ENCODE peak calls at places on chromosomes 16 and 17, in five cellular contexts. One of them, this sample, is unnamed.

GRCh38 chr17:31475378-31476162 is 84.1 kb downstream of the RAB11FIP4 start:
- DNase-seq in naive thymus-derived CD4-positive, alpha-beta T cell: no peak
- DNase-seq in brain microvascular endothelial cell: no peak
- DNase-seq in spleen: no peak
- DNase-seq in tibial nerve: no peak
- DNase-seq in this sample: no peak

GRCh38 chr17:65020284-65020683 is 36.3 kb downstream of the GNA13 start:
- DNase-seq in brain microvascular endothelial cell: no peak
- DNase-seq in spleen: no peak
- DNase-seq in naive thymus-derived CD4-positive, alpha-beta T cell: no peak
- DNase-seq in tibial nerve: no peak
- DNase-seq in this sample: no peak

GRCh38 chr16:73228649-73229048 is 180.7 kb upstream of the ZFHX3 start:
- DNase-seq in tibial nerve: no peak
- DNase-seq in spleen: no peak
- DNase-seq in brain microvascular endothelial cell: peak; percentile 93
- DNase-seq in naive thymus-derived CD4-positive, alpha-beta T cell: no peak
- DNase-seq in this sample: no peak

GRCh38 chr17:7932949-7933348 is 943 bp downstream of the CNTROB start:
- DNase-seq in spleen: no peak
- DNase-seq in brain microvascular endothelial cell: peak; percentile 68
- DNase-seq in tibial nerve: no peak
- DNase-seq in naive thymus-derived CD4-positive, alpha-beta T cell: no peak
- DNase-seq in this sample: peak; percentile 67

GRCh38 chr17:1055751-1056645 is 59.1 kb downstream of the TIMM22 start:
- DNase-seq in brain microvascular endothelial cell: peak; percentile 64
- DNase-seq in naive thymus-derived CD4-positive, alpha-beta T cell: peak; percentile 16
- DNase-seq in tibial nerve: peak; percentile 81
- DNase-seq in spleen: peak; percentile 78
- DNase-seq in this sample: peak; percentile 97

GRCh38 chr16:89341697-89342694 is 124.5 kb downstream of the ZNF778 start:
- DNase-seq in brain microvascular endothelial cell: no peak
- DNase-seq in naive thymus-derived CD4-positive, alpha-beta T cell: no peak
- DNase-seq in tibial nerve: no peak
- DNase-seq in spleen: no peak
- DNase-seq in this sample: peak; percentile 48

GRCh38 chr17:38583833-38584349 is 21.9 kb downstream of the SRCIN1 start:
- DNase-seq in tibial nerve: no peak
- DNase-seq in naive thymus-derived CD4-positive, alpha-beta T cell: no peak
- DNase-seq in spleen: no peak
- DNase-seq in brain microvascular endothelial cell: no peak
- DNase-seq in this sample: no peak

GRCh38 chr17:48439875-48440505 is 10.0 kb upstream of the SKAP1 start:
- DNase-seq in naive thymus-derived CD4-positive, alpha-beta T cell: peak; percentile 63
- DNase-seq in spleen: no peak
- DNase-seq in brain microvascular endothelial cell: no peak
- DNase-seq in tibial nerve: no peak
- DNase-seq in this sample: no peak

GRCh38 chr16:15949210-15950166 is at the start of gene ABCC1:
- DNase-seq in spleen: peak; percentile 90
- DNase-seq in brain microvascular endothelial cell: no peak
- DNase-seq in naive thymus-derived CD4-positive, alpha-beta T cell: peak; percentile 46
- DNase-seq in tibial nerve: no peak
- DNase-seq in this sample: peak; percentile 93

GRCh38 chr17:77279448-77280303 is 138.9 kb downstream of the SEC14L1 start:
- DNase-seq in brain microvascular endothelial cell: no peak
- DNase-seq in spleen: no peak
- DNase-seq in naive thymus-derived CD4-positive, alpha-beta T cell: no peak
- DNase-seq in tibial nerve: no peak
- DNase-seq in this sample: peak; percentile 67

GRCh38 chr17:42132941-42133340 is 10.3 kb downstream of the HSPB9 start:
- DNase-seq in tibial nerve: no peak
- DNase-seq in brain microvascular endothelial cell: peak; percentile 58
- DNase-seq in naive thymus-derived CD4-positive, alpha-beta T cell: no peak
- DNase-seq in spleen: no peak
- DNase-seq in this sample: no peak

GRCh38 chr16:49855280-49855821 is 561 bp downstream of the ZNF423 start:
- DNase-seq in brain microvascular endothelial cell: peak; percentile 36
- DNase-seq in naive thymus-derived CD4-positive, alpha-beta T cell: peak; percentile 58
- DNase-seq in tibial nerve: peak; percentile 69
- DNase-seq in spleen: peak; percentile 93
- DNase-seq in this sample: no peak

GRCh38 chr17:38969281-38969680 is 2.1 kb upstream of the FBXO47 start:
- DNase-seq in brain microvascular endothelial cell: no peak
- DNase-seq in naive thymus-derived CD4-positive, alpha-beta T cell: no peak
- DNase-seq in tibial nerve: no peak
- DNase-seq in spleen: no peak
- DNase-seq in this sample: no peak

GRCh38 chr17:80453980-80454556 is 22.3 kb downstream of the NPTX1 start:
- DNase-seq in brain microvascular endothelial cell: no peak
- DNase-seq in tibial nerve: no peak
- DNase-seq in spleen: no peak
- DNase-seq in naive thymus-derived CD4-positive, alpha-beta T cell: no peak
- DNase-seq in this sample: no peak

GRCh38 chr16:88936008-88936912 is 40.7 kb downstream of the CBFA2T3 start:
- DNase-seq in brain microvascular endothelial cell: no peak
- DNase-seq in tibial nerve: peak; percentile 40
- DNase-seq in naive thymus-derived CD4-positive, alpha-beta T cell: no peak
- DNase-seq in spleen: peak; percentile 91
- DNase-seq in this sample: peak; percentile 84

GRCh38 chr16:67542464-67542863 is 13.8 kb downstream of the RIPOR1 start:
- DNase-seq in spleen: peak; percentile 87
- DNase-seq in brain microvascular endothelial cell: peak; percentile 54
- DNase-seq in naive thymus-derived CD4-positive, alpha-beta T cell: peak; percentile 75
- DNase-seq in tibial nerve: no peak
- DNase-seq in this sample: peak; percentile 90

GRCh38 chr16:27181020-27181419 is 22.3 kb upstream of the KDM8 start:
- DNase-seq in spleen: no peak
- DNase-seq in naive thymus-derived CD4-positive, alpha-beta T cell: no peak
- DNase-seq in brain microvascular endothelial cell: no peak
- DNase-seq in tibial nerve: no peak
- DNase-seq in this sample: peak; percentile 43

GRCh38 chr16:66604376-66605176 is at the start of gene CMTM3:
- DNase-seq in tibial nerve: peak; percentile 64
- DNase-seq in brain microvascular endothelial cell: peak; percentile 49
- DNase-seq in spleen: peak; percentile 88
- DNase-seq in naive thymus-derived CD4-positive, alpha-beta T cell: peak; percentile 73
- DNase-seq in this sample: peak; percentile 98

GRCh38 chr16:21158208-21159110 is at the start of gene LDAF1:
- DNase-seq in tibial nerve: peak; percentile 61
- DNase-seq in brain microvascular endothelial cell: peak; percentile 48
- DNase-seq in naive thymus-derived CD4-positive, alpha-beta T cell: peak; percentile 72
- DNase-seq in spleen: peak; percentile 97
- DNase-seq in this sample: peak; percentile 94

GRCh38 chr16:81333356-81333755 is 18.6 kb downstream of the GAN start:
- DNase-seq in brain microvascular endothelial cell: no peak
- DNase-seq in naive thymus-derived CD4-positive, alpha-beta T cell: no peak
- DNase-seq in tibial nerve: no peak
- DNase-seq in spleen: no peak
- DNase-seq in this sample: no peak

GRCh38 chr17:633641-634091 is 81.0 kb downstream of the VPS53 start:
- DNase-seq in naive thymus-derived CD4-positive, alpha-beta T cell: no peak
- DNase-seq in tibial nerve: no peak
- DNase-seq in spleen: no peak
- DNase-seq in brain microvascular endothelial cell: peak; percentile 25
- DNase-seq in this sample: no peak

GRCh38 chr17:72349508-72350472 is 229.0 kb downstream of the SOX9 start:
- DNase-seq in spleen: no peak
- DNase-seq in naive thymus-derived CD4-positive, alpha-beta T cell: no peak
- DNase-seq in brain microvascular endothelial cell: no peak
- DNase-seq in tibial nerve: no peak
- DNase-seq in this sample: no peak

GRCh38 chr16:70746708-70747424 is 54.1 kb downstream of the VAC14 start:
- DNase-seq in brain microvascular endothelial cell: peak; percentile 75
- DNase-seq in tibial nerve: peak; percentile 68
- DNase-seq in spleen: no peak
- DNase-seq in naive thymus-derived CD4-positive, alpha-beta T cell: peak; percentile 43
- DNase-seq in this sample: no peak

GRCh38 chr16:70512456-70512855 is 10.9 kb downstream of the COG4 start:
- DNase-seq in spleen: no peak
- DNase-seq in tibial nerve: no peak
- DNase-seq in naive thymus-derived CD4-positive, alpha-beta T cell: no peak
- DNase-seq in brain microvascular endothelial cell: no peak
- DNase-seq in this sample: no peak

GRCh38 chr16:30030011-30030685 is 923 bp downstream of the TLCD3B start:
- DNase-seq in naive thymus-derived CD4-positive, alpha-beta T cell: no peak
- DNase-seq in spleen: no peak
- DNase-seq in brain microvascular endothelial cell: no peak
- DNase-seq in tibial nerve: no peak
- DNase-seq in this sample: peak; percentile 58

GRCh38 chr17:35760587-35760986 is at the start of gene C17orf50:
- DNase-seq in tibial nerve: no peak
- DNase-seq in spleen: no peak
- DNase-seq in naive thymus-derived CD4-positive, alpha-beta T cell: no peak
- DNase-seq in brain microvascular endothelial cell: no peak
- DNase-seq in this sample: peak; percentile 13
- H3K4me3 ChIP-seq in tibial nerve: no peak within 1 kb of the TSS
- H3K4me3 ChIP-seq in spleen: no peak within 1 kb of the TSS
- H3K4me3 ChIP-seq in naive thymus-derived CD4-positive, alpha-beta T cell: no peak within 1 kb of the TSS
- H3K4me3 ChIP-seq in brain microvascular endothelial cell: no peak within 1 kb of the TSS
- H3K4me3 ChIP-seq in this sample: no peak within 1 kb of the TSS

GRCh38 chr16:1154291-1154886 is 1.5 kb downstream of the CACNA1H start:
- DNase-seq in naive thymus-derived CD4-positive, alpha-beta T cell: peak; percentile 4
- DNase-seq in tibial nerve: no peak
- DNase-seq in brain microvascular endothelial cell: no peak
- DNase-seq in spleen: no peak
- DNase-seq in this sample: no peak

GRCh38 chr16:1156111-1156982 is 3.4 kb downstream of the CACNA1H start:
- DNase-seq in brain microvascular endothelial cell: no peak
- DNase-seq in tibial nerve: no peak
- DNase-seq in naive thymus-derived CD4-positive, alpha-beta T cell: no peak
- DNase-seq in spleen: no peak
- DNase-seq in this sample: peak; percentile 75

GRCh38 chr16:1156983-1157638 is 4.2 kb downstream of the CACNA1H start:
- DNase-seq in brain microvascular endothelial cell: no peak
- DNase-seq in tibial nerve: no peak
- DNase-seq in naive thymus-derived CD4-positive, alpha-beta T cell: no peak
- DNase-seq in spleen: no peak
- DNase-seq in this sample: peak; percentile 71

GRCh38 chr16:1154887-1155331 is 2.0 kb downstream of the CACNA1H start:
- DNase-seq in brain microvascular endothelial cell: no peak
- DNase-seq in spleen: no peak
- DNase-seq in tibial nerve: no peak
- DNase-seq in naive thymus-derived CD4-positive, alpha-beta T cell: no peak
- DNase-seq in this sample: peak; percentile 74

DNA sequence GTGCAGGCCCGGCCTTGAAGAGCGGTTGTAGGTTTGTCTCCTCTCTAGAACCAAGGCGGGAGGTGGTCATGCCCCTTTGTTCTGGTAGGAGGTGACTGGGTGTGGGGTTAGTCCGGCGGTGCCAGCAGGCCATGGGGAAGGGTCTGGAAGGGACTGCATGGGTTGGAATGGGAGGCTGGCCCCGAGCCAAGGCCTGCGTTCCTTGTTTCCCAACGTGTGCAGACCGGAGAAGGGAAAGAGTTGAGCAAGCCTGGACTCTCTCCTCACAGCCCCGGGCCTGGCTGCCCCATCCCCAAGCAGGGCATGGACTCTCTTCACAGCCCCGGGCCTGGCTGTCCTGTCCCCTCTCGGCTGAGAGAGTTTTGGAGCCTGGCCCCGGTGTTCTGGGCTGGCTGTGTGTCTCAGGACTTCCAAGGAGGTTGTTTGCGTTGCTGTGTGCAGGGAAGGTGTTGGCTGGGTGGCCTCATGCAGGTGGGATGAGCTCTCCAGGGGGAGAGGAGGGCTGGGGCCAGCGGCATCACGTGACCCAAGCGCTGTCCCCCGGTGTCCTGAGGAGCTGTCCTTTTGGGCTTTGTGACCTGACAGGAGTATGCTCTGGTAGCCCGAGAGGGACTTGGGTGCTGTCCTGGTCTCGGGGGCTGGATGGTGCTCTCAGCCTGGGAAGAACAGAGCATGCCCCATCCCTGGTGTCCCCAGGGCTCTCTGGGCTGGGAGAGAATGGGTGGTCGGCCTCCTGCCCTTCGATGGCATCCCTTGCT is 2.6 kb downstream of the CACNA1H start:
- DNase-seq in spleen: no peak
- DNase-seq in naive thymus-derived CD4-positive, alpha-beta T cell: no peak
- DNase-seq in brain microvascular endothelial cell: no peak
- DNase-seq in tibial nerve: no peak
- DNase-seq in this sample: peak; percentile 62
- H3K27me3 ChIP-seq in spleen: peaks cover 77% of the 10 kb centered on the region
- H3K27me3 ChIP-seq in naive thymus-derived CD4-positive, alpha-beta T cell: no peaks in the 10 kb centered on the region
- H3K27me3 ChIP-seq in brain microvascular endothelial cell: no peaks in the 10 kb centered on the region
- H3K27me3 ChIP-seq in tibial nerve: no peaks in the 10 kb centered on the region
- H3K27me3 ChIP-seq in this sample: no peaks in the 10 kb centered on the region

GRCh38 chr17:40094874-40095273 is 5.5 kb downstream of the NR1D1 start:
- DNase-seq in brain microvascular endothelial cell: no peak
- DNase-seq in tibial nerve: no peak
- DNase-seq in spleen: no peak
- DNase-seq in naive thymus-derived CD4-positive, alpha-beta T cell: no peak
- DNase-seq in this sample: peak; percentile 19
- H3K36me3 ChIP-seq in brain microvascular endothelial cell: peaks cover 31% of the 10 kb centered on the region
- H3K36me3 ChIP-seq in tibial nerve: no peaks in the 10 kb centered on the region
- H3K36me3 ChIP-seq in spleen: peaks cover 68% of the 10 kb centered on the region
- H3K36me3 ChIP-seq in naive thymus-derived CD4-positive, alpha-beta T cell: no peaks in the 10 kb centered on the region
- H3K36me3 ChIP-seq in this sample: peaks cover 17% of the 10 kb centered on the region

DNA sequence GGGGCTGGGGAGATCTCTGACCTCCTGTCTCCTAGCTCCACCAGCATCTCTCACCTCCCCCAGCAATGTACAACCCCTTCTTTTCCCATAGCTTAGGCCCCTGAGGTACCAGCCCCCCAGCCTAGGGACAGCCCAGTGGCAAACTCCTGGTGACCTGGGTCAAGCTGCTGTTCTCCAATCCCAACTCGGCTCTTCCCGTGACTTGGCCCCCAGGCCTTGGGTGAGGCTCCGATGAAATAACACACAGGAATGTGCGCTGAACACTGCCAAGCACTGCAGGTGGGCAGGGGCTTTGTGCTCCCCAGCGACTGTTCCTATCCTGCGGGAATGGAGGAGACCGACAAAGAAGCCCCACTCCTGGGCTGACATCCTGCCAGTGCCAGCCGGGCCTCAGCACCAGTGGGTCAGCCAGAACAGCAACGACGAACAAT is 63.7 kb upstream of the AMZ2 start:
- DNase-seq in brain microvascular endothelial cell: no peak
- DNase-seq in tibial nerve: no peak
- DNase-seq in spleen: no peak
- DNase-seq in naive thymus-derived CD4-positive, alpha-beta T cell: no peak
- DNase-seq in this sample: peak; percentile 44
- H3K4me3 ChIP-seq in brain microvascular endothelial cell: no peak overlapping the region
- H3K4me3 ChIP-seq in tibial nerve: no peak overlapping the region
- H3K4me3 ChIP-seq in spleen: no peak overlapping the region
- H3K4me3 ChIP-seq in naive thymus-derived CD4-positive, alpha-beta T cell: peak overlapping the region; percentile 29
- H3K4me3 ChIP-seq in this sample: no peak overlapping the region

DNA sequence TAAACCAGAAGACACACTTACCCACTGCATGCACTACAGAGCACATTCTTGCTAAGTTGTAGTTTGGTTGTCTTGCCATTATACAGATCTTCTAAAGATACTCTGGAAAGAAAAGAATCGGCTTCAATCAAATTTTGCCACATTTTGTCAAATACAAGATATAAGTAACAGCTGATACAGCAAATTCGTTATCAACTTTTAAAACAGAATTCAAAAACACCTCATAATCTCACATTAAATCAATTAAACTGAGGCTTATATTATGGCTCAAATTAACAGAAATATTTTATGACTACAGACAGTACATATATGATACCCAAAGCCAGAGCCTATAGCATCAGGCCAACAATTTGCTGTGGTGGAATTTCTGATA is 5.4 kb downstream of the DNAJA2 start:
- DNase-seq in naive thymus-derived CD4-positive, alpha-beta T cell: no peak
- DNase-seq in tibial nerve: no peak
- DNase-seq in brain microvascular endothelial cell: no peak
- DNase-seq in spleen: no peak
- DNase-seq in this sample: no peak
- H3K27me3 ChIP-seq in naive thymus-derived CD4-positive, alpha-beta T cell: no peaks in the 10 kb centered on the region
- H3K27me3 ChIP-seq in tibial nerve: no peaks in the 10 kb centered on the region
- H3K27me3 ChIP-seq in brain microvascular endothelial cell: no peaks in the 10 kb centered on the region
- H3K27me3 ChIP-seq in spleen: no peaks in the 10 kb centered on the region
- H3K27me3 ChIP-seq in this sample: no peaks in the 10 kb centered on the region

This sample was measured in H7.